ENCODE peak calls at places on chromosomes 6 and 20, in four cellular contexts. B is dermis microvascular lymphatic vessel endothelial cell, N is hepatocyte, L is choroid plexus epithelial cell. O is an unnamed sample.

GRCh38 chr20:63488331-63489251 is 10.3 kb downstream of the EEF1A2 start:
- DNase-seq in N (no peak), B (no peak), L (no peak), O (no peak)

GRCh38 chr20:3654326-3655031 is 8.7 kb downstream of the GFRA4 start:
- DNase-seq in L (no peak), N (no peak), B (no peak), O (no peak)

GRCh38 chr20:2146080-2146867 is 44.6 kb downstream of the STK35 start:
- DNase-seq in N (no peak), B (no peak), L (no peak), O (no peak)

GRCh38 chr6:143805832-143806281 is 37.3 kb upstream of the LTV1 start:
- DNase-seq in B (no peak), N (no peak), L (peak), O (peak)

GRCh38 chr6:125189494-125189893 is 35.9 kb downstream of the TPD52L1 start:
- DNase-seq in L (no peak), B (no peak), N (no peak), O (no peak)

GRCh38 chr6:80009531-80009930 is 5.1 kb downstream of the TTK start:
- DNase-seq in L (no peak), N (no peak), B (no peak), O (no peak)

GRCh38 chr6:43758617-43759050 is 11.4 kb upstream of the VEGFA start:
- DNase-seq in L (no peak), N (no peak), B (peak), O (peak)

GRCh38 chr6:157868835-157869234 is 45.8 kb downstream of the SNX9 start:
- DNase-seq in N (no peak), L (no peak), B (peak), O (no peak)

GRCh38 chr6:87436435-87436834 is 28.7 kb downstream of the CFAP206 start:
- DNase-seq in B (peak), N (peak), L (peak), O (peak)

GRCh38 chr6:53896237-53896636 is 101.4 kb downstream of the LRRC1 start:
- DNase-seq in N (no peak), L (peak), B (peak), O (peak)

GRCh38 chr6:155439376-155439775 is 16.3 kb downstream of the NOX3 start:
- DNase-seq in L (no peak), B (no peak), N (no peak), O (no peak)

GRCh38 chr6:73314577-73315492 is 39.2 kb downstream of the DPPA5 start:
- DNase-seq in L (no peak), N (no peak), B (no peak), O (no peak)

GRCh38 chr6:29762781-29763214 is 39.6 kb downstream of the HLA-F start:
- DNase-seq in B (no peak), L (no peak), N (no peak), O (peak)